ENCODE peak calls at places on chromosomes 6 and 20, in seven cellular contexts. S is heart right ventricle, M is lower lobe of right lung, D is HCT116, V is tibial nerve, H is body of pancreas, Z is psoas muscle. I is an unnamed sample. For H3K27me3, the result is how much of the 10 kb centered on the place peaks cover.

GRCh38 chr6:93136111-93136510 is 283.2 kb downstream of the EPHA7 start:
- DNase-seq in V (no peak), M (no peak), Z (no peak), H (no peak), S (no peak), D (no peak), I (no peak)

GRCh38 chr20:33733654-33734576 is 2.1 kb downstream of the ZNF341 start:
- DNase-seq in Z (no peak), V (no peak), H (peak), D (no peak), M (no peak), S (no peak), I (no peak)

GRCh38 chr6:7332090-7332745 is 19.2 kb upstream of the SSR1 start:
- DNase-seq in D (no peak), M (no peak), S (no peak), H (no peak), Z (no peak), V (no peak), I (no peak)

GRCh38 chr20:24257171-24257570 is 212.3 kb upstream of the SYNDIG1 start:
- DNase-seq in S (no peak), Z (no peak), H (no peak), V (no peak), M (no peak), D (no peak), I (no peak)

GRCh38 chr20:16049478-16050093 is 523.7 kb downstream of the KIF16B start:
- DNase-seq in D (no peak), M (no peak), S (no peak), V (no peak), Z (no peak), H (no peak), I (no peak)

GRCh38 chr6:44253307-44254101 is 3.8 kb downstream of the SLC35B2 start:
- DNase-seq in H (peak), D (no peak), V (no peak), M (no peak), Z (peak), S (no peak), I (peak)

GRCh38 chr20:63877755-63878470 is 12.8 kb downstream of the TPD52L2 start:
- DNase-seq in M (no peak), Z (peak), V (no peak), D (no peak), H (no peak), S (no peak), I (no peak)

GRCh38 chr6:135182120-135182992 is 1.2 kb downstream of the MYB start:
- DNase-seq in V (no peak), Z (peak), M (peak), S (peak), D (no peak), H (peak), I (peak)

GRCh38 chr6:11601776-11602605 is 64.4 kb downstream of the TMEM170B start:
- DNase-seq in M (no peak), D (no peak), S (no peak), V (no peak), Z (no peak), H (no peak), I (no peak)

GRCh38 chr6:81774542-81774941 is 22.1 kb upstream of the TENT5A start:
- DNase-seq in D (no peak), V (no peak), M (no peak), H (no peak), Z (no peak), S (no peak), I (no peak)

GRCh38 chr20:17971571-17972013 is 2.8 kb downstream of the MGME1 start:
- DNase-seq in S (no peak), H (no peak), Z (no peak), D (no peak), V (no peak), M (no peak), I (no peak)

GRCh38 chr6:27505209-27506027 is 32.5 kb upstream of the ZNF184 start:
- DNase-seq in V (peak), M (no peak), Z (no peak), H (peak), D (peak), S (no peak), I (peak)

GRCh38 chr6:11058406-11058805 is 14.3 kb upstream of the ELOVL2 start:
- DNase-seq in D (no peak), M (no peak), S (no peak), H (no peak), V (no peak), Z (no peak), I (no peak)

GRCh38 chr6:16154904-16155303 is 26.0 kb downstream of the MYLIP start:
- DNase-seq in D (no peak), M (no peak), S (peak), H (no peak), Z (peak), V (no peak), I (no peak)

GRCh38 chr6:26491604-26492003 is 8.5 kb upstream of the BTN1A1 start:
- DNase-seq in M (no peak), H (no peak), Z (no peak), V (no peak), D (no peak), S (no peak), I (no peak)

GRCh38 chr6:165245287-165245686 is 64.1 kb downstream of the C6orf118 start:
- DNase-seq in D (no peak), Z (no peak), V (no peak), M (no peak), H (no peak), S (no peak), I (no peak)
- TF ChIP-seq CTCF in D (peak), Z (peak), V (peak), M (no peak), H (no peak), S (peak), I (peak)

GRCh38 chr20:59884494-59884893 is 48.9 kb downstream of the SYCP2 start:
- DNase-seq in H (no peak), D (no peak), M (no peak), Z (no peak), S (no peak), V (no peak), I (no peak)
- H3K27me3 ChIP-seq in H (under half), D (under half), M (under half), Z (under half), S (under half), V (under half), I (under half)

DNA sequence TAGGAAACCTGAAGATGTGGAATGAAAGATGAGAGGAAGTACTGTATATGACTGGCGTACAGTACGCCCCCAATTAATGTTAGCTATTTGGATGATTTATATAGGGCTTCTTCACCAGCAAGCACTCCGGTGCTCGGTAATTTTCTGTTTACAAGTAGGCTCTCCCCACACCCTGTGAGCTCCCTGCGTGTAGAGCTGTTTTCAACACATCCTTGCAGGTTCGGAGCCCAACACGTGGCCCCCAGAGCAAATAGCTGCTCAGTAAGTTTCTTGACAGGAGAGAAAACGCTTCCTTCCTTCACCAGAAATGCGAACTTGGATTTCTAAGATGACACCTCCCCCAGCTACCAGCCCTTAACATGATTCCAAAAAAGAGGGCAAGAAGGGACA is 1.2 kb upstream of the RAB22A start:
- DNase-seq in S (no peak), H (no peak), M (no peak), Z (no peak), V (no peak), D (no peak), I (no peak)
- TF ChIP-seq CTCF in S (no peak), H (no peak), M (no peak), Z (no peak), V (no peak), D (no peak), I (no peak)

DNA sequence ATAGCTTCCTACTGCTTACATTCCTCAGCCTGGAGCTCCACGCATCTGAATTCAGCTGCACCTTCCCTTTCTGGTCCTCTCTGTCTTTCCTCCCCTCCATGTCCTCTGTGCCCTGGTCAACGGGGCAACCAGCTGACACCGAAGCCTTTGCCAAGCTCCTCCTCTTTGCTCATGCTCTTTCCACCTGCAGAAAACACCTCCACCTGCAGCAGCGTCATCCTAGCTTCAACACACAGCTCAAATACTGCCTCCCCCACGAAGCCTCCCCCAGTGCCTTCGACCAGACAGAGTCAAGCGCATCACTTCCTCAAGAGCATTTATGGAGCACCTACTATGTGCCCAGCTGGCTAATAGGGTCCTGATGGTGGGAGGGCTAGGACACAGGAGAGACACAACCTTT is 9.2 kb downstream of the CDH22 start:
- DNase-seq in M (no peak), H (no peak), D (no peak), V (no peak), Z (no peak), S (no peak), I (no peak)
- H3K27me3 ChIP-seq in M (half or more), H (under half), D (under half), V (half or more), Z (under half), S (half or more), I (under half)

GRCh38 chr20:31856516-31856915 is 11.1 kb upstream of the FOXS1 start:
- DNase-seq in Z (no peak), S (no peak), M (no peak), V (no peak), H (no peak), D (no peak), I (no peak)
- TF ChIP-seq CTCF in Z (no peak), S (no peak), M (no peak), V (no peak), H (no peak), D (no peak), I (no peak)

GRCh38 chr6:151806757-151807512 is 547 bp upstream of the ESR1 start:
- DNase-seq in D (no peak), H (no peak), S (no peak), V (no peak), Z (no peak), M (no peak), I (no peak)
- H3K27me3 ChIP-seq in D (under half), H (under half), S (under half), V (under half), Z (under half), M (under half), I (half or more)

GRCh38 chr20:37426978-37427377 is 81.0 kb downstream of the SRC start:
- DNase-seq in S (no peak), Z (no peak), H (no peak), D (no peak), M (no peak), V (no peak), I (no peak)
- TF ChIP-seq CTCF in S (no peak), Z (no peak), H (no peak), D (no peak), M (no peak), V (no peak), I (no peak)

I was measured in BE2C.